ENCODE peak calls at places on chromosome 10, in six cellular contexts. C is tibial nerve, R is fibroblast of mammary gland, V is AG09309, J is epithelial cell of esophagus, B is IMR-90. I is an unnamed sample.

GRCh38 chr10:123997486-123998196 is 95.8 kb downstream of the CHST15 start:
- DNase-seq in C (peak), R (peak), V (peak), J (peak), B (peak), I (peak)

GRCh38 chr10:114402233-114402632 is 2.1 kb downstream of the AFAP1L2 start:
- DNase-seq in C (no peak), R (no peak), V (no peak), J (peak), B (no peak), I (no peak)

GRCh38 chr10:13690281-13690825 is 103.6 kb downstream of the PRPF18 start:
- DNase-seq in C (no peak), R (no peak), V (no peak), J (peak), B (no peak), I (no peak)

GRCh38 chr10:44306762-44307161 is 78.1 kb downstream of the CXCL12 start:
- DNase-seq in C (no peak), R (no peak), V (no peak), J (no peak), B (no peak), I (no peak)

GRCh38 chr10:62302760-62303159 is 34.1 kb upstream of the RTKN2 start:
- DNase-seq in C (no peak), R (no peak), V (no peak), J (no peak), B (no peak), I (no peak)

GRCh38 chr10:132204078-132204780 is 17.5 kb downstream of the DPYSL4 start:
- DNase-seq in C (no peak), R (no peak), V (no peak), J (no peak), B (no peak), I (peak)

GRCh38 chr10:96588601-96589419 is 2.0 kb upstream of the TM9SF3 start:
- DNase-seq in C (no peak), R (peak), V (no peak), J (peak), B (peak), I (no peak)

GRCh38 chr10:78657622-78658165 is 411.1 kb upstream of the ZMIZ1 start:
- DNase-seq in C (peak), R (peak), V (no peak), J (peak), B (peak), I (peak)

GRCh38 chr10:94344522-94345122 is 18.1 kb downstream of the NOC3L start:
- DNase-seq in C (no peak), R (no peak), V (no peak), J (no peak), B (no peak), I (no peak)

GRCh38 chr10:62017141-62017870 is 115.8 kb downstream of the ARID5B start:
- DNase-seq in C (no peak), R (peak), V (no peak), J (no peak), B (no peak), I (no peak)

GRCh38 chr10:16570731-16571130 is 49.1 kb upstream of the C1QL3 start:
- DNase-seq in C (no peak), R (no peak), V (no peak), J (no peak), B (no peak), I (no peak)

GRCh38 chr10:120832106-120832505 is 19.1 kb upstream of the WDR11 start:
- DNase-seq in C (no peak), R (no peak), V (no peak), J (no peak), B (no peak), I (no peak)

GRCh38 chr10:115171392-115171960 is 78.3 kb downstream of the ATRNL1 start:
- DNase-seq in C (no peak), R (peak), V (no peak), J (peak), B (no peak), I (no peak)

GRCh38 chr10:24132741-24133140 is 76.2 kb upstream of the KIAA1217 start:
- DNase-seq in C (no peak), R (peak), V (no peak), J (peak), B (no peak), I (no peak)

GRCh38 chr10:100790761-100791208 is 45.4 kb downstream of the PAX2 start:
- DNase-seq in C (no peak), R (no peak), V (no peak), J (no peak), B (no peak), I (no peak)

GRCh38 chr10:119505131-119505551 is 37.4 kb downstream of the RGS10 start:
- DNase-seq in C (no peak), R (peak), V (no peak), J (no peak), B (no peak), I (no peak)

GRCh38 chr10:70974351-70974901 is 86.1 kb upstream of the PCBD1 start:
- DNase-seq in C (no peak), R (peak), V (no peak), J (peak), B (peak), I (no peak)

GRCh38 chr10:24246365-24246764 is 37.4 kb downstream of the KIAA1217 start:
- DNase-seq in C (no peak), R (no peak), V (no peak), J (no peak), B (no peak), I (no peak)

GRCh38 chr10:46551701-46552525 is 4.5 kb downstream of the GPRIN2 start:
- DNase-seq in C (peak), R (no peak), V (no peak), J (no peak), B (no peak), I (peak)

GRCh38 chr10:63464402-63465292 is 1.1 kb downstream of the JMJD1C start:
- DNase-seq in C (no peak), R (peak), V (no peak), J (peak), B (peak), I (no peak)

GRCh38 chr10:29535012-29535777 is 99.6 kb downstream of the SVIL start:
- DNase-seq in C (peak), R (peak), V (peak), J (peak), B (peak), I (peak)

GRCh38 chr10:103776878-103777591 is 78.3 kb downstream of the SH3PXD2A start:
- DNase-seq in C (no peak), R (peak), V (no peak), J (no peak), B (peak), I (no peak)

GRCh38 chr10:37754538-37755323 is 102.7 kb downstream of the ZNF248 start:
- DNase-seq in C (no peak), R (peak), V (peak), J (peak), B (no peak), I (no peak)

GRCh38 chr10:127977368-127978009 is 70.6 kb downstream of the PTPRE start:
- DNase-seq in C (peak), R (peak), V (peak), J (peak), B (peak), I (peak)

GRCh38 chr10:86004310-86004709 is 362.3 kb downstream of the GRID1 start:
- DNase-seq in C (no peak), R (no peak), V (no peak), J (no peak), B (no peak), I (no peak)

GRCh38 chr10:112202561-112203241 is 19.1 kb upstream of the GPAM start:
- DNase-seq in C (no peak), R (peak), V (no peak), J (peak), B (peak), I (no peak)

GRCh38 chr10:3761111-3761686 is 23.8 kb downstream of the KLF6 start:
- DNase-seq in C (no peak), R (no peak), V (no peak), J (peak), B (peak), I (no peak)

GRCh38 chr10:122468923-122469781 is 7.8 kb downstream of the HTRA1 start:
- DNase-seq in C (peak), R (peak), V (peak), J (peak), B (peak), I (no peak)

GRCh38 chr10:6503171-6503570 is 76.9 kb downstream of the PRKCQ start:
- DNase-seq in C (no peak), R (no peak), V (no peak), J (no peak), B (no peak), I (no peak)

GRCh38 chr10:12513003-12513365 is 163.6 kb downstream of the CAMK1D start:
- DNase-seq in C (no peak), R (no peak), V (no peak), J (no peak), B (no peak), I (no peak)

GRCh38 chr10:103894454-103894853 is 23.5 kb downstream of the STN1 start:
- DNase-seq in C (no peak), R (peak), V (no peak), J (peak), B (peak), I (no peak)

GRCh38 chr10:15609291-15609690 is 110.4 kb downstream of the ITGA8 start:
- DNase-seq in C (no peak), R (no peak), V (no peak), J (no peak), B (no peak), I (no peak)

GRCh38 chr10:1938317-1938716 is 201.0 kb upstream of the ADARB2 start:
- DNase-seq in C (no peak), R (no peak), V (no peak), J (no peak), B (no peak), I (no peak)

GRCh38 chr10:100811261-100811660 is 65.9 kb downstream of the PAX2 start:
- DNase-seq in C (no peak), R (no peak), V (no peak), J (no peak), B (no peak), I (no peak)

GRCh38 chr10:70458329-70459060 is 17.0 kb upstream of the NODAL start:
- DNase-seq in C (peak), R (peak), V (peak), J (peak), B (peak), I (peak)

GRCh38 chr10:34890931-34891330 is 75.8 kb upstream of the PARD3 start:
- DNase-seq in C (no peak), R (no peak), V (no peak), J (no peak), B (no peak), I (no peak)

GRCh38 chr10:15427836-15428414 is 56.8 kb upstream of the FAM171A1 start:
- DNase-seq in C (no peak), R (peak), V (peak), J (peak), B (peak), I (no peak)

DNA sequence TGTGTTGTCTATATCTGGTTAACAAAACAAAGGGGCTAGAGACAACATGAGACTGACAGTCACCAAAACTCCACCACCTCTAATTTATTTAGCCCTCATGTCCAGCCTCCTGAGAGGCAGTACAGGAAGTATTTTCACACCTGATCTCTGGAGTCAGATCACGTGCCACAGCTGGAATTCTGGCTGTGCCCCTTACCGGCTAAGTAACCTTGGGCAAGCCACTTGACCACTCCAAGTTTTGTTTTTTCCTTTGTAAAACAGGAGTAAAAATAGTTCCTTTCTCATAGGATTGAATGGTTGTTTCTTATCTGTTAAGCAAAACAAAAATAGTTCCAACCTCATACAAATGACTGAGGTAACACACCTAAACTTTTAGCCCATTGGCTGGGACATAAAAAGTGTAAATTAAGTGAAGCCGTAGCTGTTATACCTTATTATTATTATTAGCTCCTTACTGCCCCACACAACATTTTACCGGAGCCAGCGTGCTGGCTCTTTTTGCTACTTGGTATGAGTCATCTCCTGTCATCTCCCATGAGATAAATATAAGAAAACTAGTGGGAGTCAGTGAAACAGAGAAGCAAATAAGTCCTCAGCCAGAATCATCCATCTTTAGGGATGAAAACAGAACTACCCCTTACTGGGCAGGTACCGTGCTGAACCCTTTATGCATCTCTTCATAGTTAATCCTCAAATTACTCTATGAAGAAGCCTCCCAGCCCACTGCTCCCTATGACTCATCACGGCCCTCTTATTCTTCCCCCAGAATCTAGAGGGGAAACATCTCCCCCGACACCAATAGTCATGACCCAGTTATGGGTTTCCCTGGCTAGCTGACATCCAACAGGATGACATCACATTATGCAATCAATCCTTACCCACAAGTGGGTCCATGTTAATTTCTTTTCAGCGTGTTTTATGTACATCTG is 44.9 kb downstream of the PPP1R3C start:
- DNase-seq in C (no peak), R (peak), V (peak), J (peak), B (peak), I (no peak)
- H3K4me3 ChIP-seq in C (no peak), R (no peak), V (no peak), J (no peak), B (no peak), I (no peak)

GRCh38 chr10:89783406-89783805 is 82.0 kb downstream of the KIF20B start:
- DNase-seq in C (no peak), R (no peak), V (no peak), J (no peak), B (peak), I (no peak)
- TF ChIP-seq CTCF in C (no peak), R (no peak), V (no peak), J (no peak), B (no peak), I (no peak)

GRCh38 chr10:58700576-58700975 is 187.9 kb downstream of the BICC1 start:
- DNase-seq in C (no peak), R (peak), V (no peak), J (no peak), B (no peak), I (no peak)

GRCh38 chr10:58698777-58699356 is 186.2 kb downstream of the BICC1 start:
- DNase-seq in C (no peak), R (peak), V (no peak), J (no peak), B (no peak), I (no peak)

GRCh38 chr10:58701398-58702135 is 188.9 kb downstream of the BICC1 start:
- DNase-seq in C (peak), R (peak), V (peak), J (peak), B (peak), I (no peak)

GRCh38 chr10:58706836-58707235 is 194.2 kb downstream of the BICC1 start:
- DNase-seq in C (no peak), R (no peak), V (no peak), J (no peak), B (no peak), I (no peak)

GRCh38 chr10:58704226-58705200 is 191.8 kb downstream of the BICC1 start:
- DNase-seq in C (no peak), R (peak), V (no peak), J (no peak), B (peak), I (no peak)
- H3K4me3 ChIP-seq in C (no peak), R (no peak), V (no peak), J (no peak), B (no peak), I (no peak)

DNA sequence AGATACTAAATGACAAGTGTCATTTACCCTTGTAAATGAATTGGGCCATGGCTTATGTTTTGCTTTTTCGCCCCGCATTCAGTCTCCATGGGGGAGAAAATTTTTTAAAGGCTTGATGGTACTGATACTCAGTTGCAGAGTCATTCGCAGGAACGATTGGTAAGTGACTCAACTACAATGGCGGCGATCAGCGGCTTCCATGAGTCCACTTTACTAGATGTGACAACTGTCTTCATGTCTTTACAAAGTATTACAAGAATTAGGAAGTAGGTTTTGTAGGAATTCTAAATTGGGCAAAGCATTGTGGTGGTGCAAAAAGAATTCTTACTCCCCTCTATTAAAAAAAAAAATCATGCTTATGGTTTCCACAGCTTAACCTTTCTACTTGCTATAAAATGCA is 108.8 kb upstream of the ZEB1 start:
- DNase-seq in C (no peak), R (no peak), V (no peak), J (no peak), B (no peak), I (no peak)
- TF ChIP-seq CTCF in C (no peak), R (no peak), V (no peak), J (no peak), B (no peak), I (no peak)

GRCh38 chr10:52228556-52228955 is 85.5 kb upstream of the DKK1 start:
- DNase-seq in C (no peak), R (no peak), V (no peak), J (peak), B (no peak), I (no peak)

GRCh38 chr10:52229271-52229931 is 84.7 kb upstream of the DKK1 start:
- DNase-seq in C (no peak), R (peak), V (no peak), J (peak), B (peak), I (no peak)

GRCh38 chr10:52232561-52233350 is 81.3 kb upstream of the DKK1 start:
- DNase-seq in C (no peak), R (no peak), V (no peak), J (no peak), B (no peak), I (no peak)
- H3K4me3 ChIP-seq in C (no peak), R (no peak), V (no peak), J (peak), B (peak), I (peak)

GRCh38 chr10:74213571-74214162 is 62.6 kb downstream of the ADK start:
- DNase-seq in C (peak), R (peak), V (no peak), J (peak), B (peak), I (no peak)
- TF ChIP-seq CTCF in C (peak), R (peak), V (peak), J (peak), B (peak), I (peak)

GRCh38 chr10:49611166-49611814 is 1.2 kb downstream of the SLC18A3 start:
- DNase-seq in C (no peak), R (no peak), V (no peak), J (peak), B (no peak), I (no peak)
- H3K4me3 ChIP-seq in C (no peak), R (no peak), V (no peak), J (no peak), B (no peak), I (no peak)